ENCODE peak calls at places on chromosomes 5 and 9, in ten cellular contexts. D, Y, I, G, X, T, C, U, V and K are unnamed samples.

GRCh38 chr9:69104830-69105527 is 69.1 kb upstream of the TJP2 start:
- DNase-seq in I (no peak), U (no peak), Y (peak), T (no peak), X (no peak), G (no peak), D (no peak), V (peak), C (peak), K (no peak)

GRCh38 chr5:31604240-31604639 is 34.7 kb upstream of the PDZD2 start:
- DNase-seq in U (no peak), X (no peak), V (no peak), T (no peak), Y (no peak), I (no peak), G (no peak), C (no peak), D (no peak), K (no peak)

GRCh38 chr5:96714951-96715451 is 52.8 kb downstream of the CAST start:
- DNase-seq in I (no peak), D (no peak), Y (peak), V (no peak), G (peak), X (peak), U (peak), T (no peak), C (peak), K (no peak)

GRCh38 chr5:126594077-126594476 is 942 bp downstream of the ALDH7A1 start:
- DNase-seq in V (no peak), X (no peak), Y (peak), D (no peak), U (no peak), G (no peak), T (no peak), C (no peak), I (no peak), K (no peak)

GRCh38 chr5:121008041-121008440 is 543.9 kb downstream of the PRR16 start:
- DNase-seq in G (no peak), Y (no peak), C (no peak), X (no peak), D (no peak), T (no peak), U (no peak), I (no peak), V (no peak), K (no peak)

GRCh38 chr5:65955746-65956145 is 29.4 kb downstream of the ERBIN start:
- DNase-seq in U (no peak), V (no peak), G (no peak), X (no peak), D (no peak), Y (no peak), C (no peak), I (no peak), T (no peak), K (no peak)

GRCh38 chr5:14105717-14106435 is 37.3 kb upstream of the TRIO start:
- DNase-seq in X (no peak), I (peak), G (no peak), V (no peak), T (no peak), U (no peak), D (no peak), C (no peak), Y (peak), K (no peak)

GRCh38 chr5:102927007-102927406 is 171.9 kb downstream of the PAM start:
- DNase-seq in X (no peak), D (no peak), T (no peak), I (no peak), G (no peak), Y (no peak), U (no peak), V (no peak), C (no peak), K (no peak)

GRCh38 chr9:131747352-131747751 is 7.5 kb upstream of the RAPGEF1 start:
- DNase-seq in X (peak), V (peak), D (no peak), I (no peak), C (no peak), G (no peak), Y (peak), T (no peak), U (no peak), K (no peak)
- H3K27ac ChIP-seq in X (no peak), V (no peak), D (no peak), I (no peak), C (no peak), G (no peak), Y (no peak), T (no peak), U (no peak), K (no peak)

GRCh38 chr9:132730054-132731033 is 60.1 kb downstream of the GTF3C4 start:
- DNase-seq in I (no peak), X (no peak), D (no peak), Y (no peak), V (no peak), T (no peak), U (no peak), C (no peak), G (no peak), K (no peak)
- H3K27ac ChIP-seq in I (no peak), X (no peak), D (peak), Y (no peak), V (no peak), T (no peak), U (no peak), C (no peak), G (no peak), K (no peak)

DNA sequence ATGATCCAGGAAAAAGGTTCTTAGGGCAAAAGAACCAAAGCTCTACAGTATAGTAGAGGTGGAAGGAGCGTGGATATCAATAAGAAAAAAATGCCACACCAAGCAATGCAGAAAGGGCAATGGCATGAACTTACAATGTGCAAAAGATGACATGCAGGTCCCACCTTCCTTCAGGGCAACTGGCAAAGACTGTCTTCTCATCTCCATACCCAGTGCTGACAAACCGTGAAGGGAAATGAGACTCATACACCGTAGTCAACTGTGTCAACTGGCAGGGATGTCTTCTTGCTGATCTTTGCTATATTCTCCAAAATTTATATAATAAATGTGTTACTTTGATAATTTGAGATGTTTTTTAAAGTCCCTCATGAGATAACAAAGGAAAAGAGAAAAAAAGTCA is 36.0 kb downstream of the MED27 start:
- DNase-seq in C (no peak), U (no peak), X (no peak), D (no peak), V (no peak), I (no peak), T (no peak), Y (no peak), G (no peak), K (no peak)
- H3K27ac ChIP-seq in C (no peak), U (no peak), X (no peak), D (no peak), V (no peak), I (no peak), T (no peak), Y (peak), G (no peak), K (no peak)

GRCh38 chr5:101084353-101084752 is 181.3 kb upstream of the ST8SIA4 start:
- DNase-seq in D (no peak), G (no peak), T (no peak), C (no peak), X (no peak), I (no peak), U (no peak), V (no peak), Y (no peak), K (no peak)
- H3K27ac ChIP-seq in D (no peak), G (no peak), T (no peak), C (no peak), X (no peak), I (no peak), U (no peak), V (no peak), Y (no peak), K (no peak)

GRCh38 chr5:43281840-43282658 is 31.2 kb downstream of the HMGCS1 start:
- DNase-seq in Y (peak), G (no peak), U (no peak), I (no peak), D (no peak), C (no peak), X (no peak), V (no peak), T (no peak), K (no peak)

GRCh38 chr5:43288269-43288831 is 24.9 kb downstream of the HMGCS1 start:
- DNase-seq in T (no peak), G (no peak), C (no peak), I (no peak), U (no peak), X (no peak), D (no peak), V (no peak), Y (peak), K (no peak)

GRCh38 chr5:43290726-43291125 is 22.5 kb downstream of the HMGCS1 start:
- DNase-seq in U (no peak), T (no peak), G (no peak), V (peak), Y (peak), X (no peak), D (no peak), C (no peak), I (no peak), K (no peak)

GRCh38 chr5:43287493-43287892 is 25.7 kb downstream of the HMGCS1 start:
- DNase-seq in X (no peak), D (no peak), Y (no peak), G (no peak), T (no peak), V (no peak), C (no peak), U (no peak), I (no peak), K (no peak)

GRCh38 chr5:43286623-43287022 is 26.6 kb downstream of the HMGCS1 start:
- DNase-seq in X (no peak), I (no peak), T (no peak), V (no peak), Y (no peak), G (no peak), U (no peak), C (no peak), D (no peak), K (no peak)
- H3K27ac ChIP-seq in X (no peak), I (no peak), T (no peak), V (no peak), Y (no peak), G (no peak), U (no peak), C (no peak), D (no peak), K (no peak)

GRCh38 chr9:125896964-125897363 is 149.8 kb downstream of the PBX3 start:
- DNase-seq in D (no peak), X (no peak), U (no peak), I (no peak), T (no peak), Y (no peak), C (no peak), G (no peak), V (no peak), K (no peak)
- H3K27ac ChIP-seq in D (no peak), X (no peak), U (no peak), I (no peak), T (no peak), Y (no peak), C (no peak), G (no peak), V (no peak), K (no peak)

GRCh38 chr9:23784962-23785361 is 41.1 kb downstream of the ELAVL2 start:
- DNase-seq in U (no peak), C (no peak), V (no peak), G (no peak), T (no peak), Y (no peak), X (no peak), I (no peak), D (no peak), K (no peak)
- H3K27ac ChIP-seq in U (no peak), C (no peak), V (no peak), G (no peak), T (no peak), Y (no peak), X (no peak), I (no peak), D (no peak), K (no peak)

GRCh38 chr5:113271753-113272454 is 162.9 kb downstream of the TSSK1B start:
- DNase-seq in C (no peak), T (no peak), Y (peak), D (no peak), G (no peak), X (no peak), I (no peak), V (no peak), U (no peak), K (no peak)
- H3K27ac ChIP-seq in C (no peak), T (no peak), Y (no peak), D (no peak), G (no peak), X (no peak), I (no peak), V (no peak), U (no peak), K (no peak)

GRCh38 chr9:89484475-89485404 is 13.2 kb downstream of the SEMA4D start:
- DNase-seq in X (no peak), G (no peak), V (no peak), T (no peak), D (no peak), C (peak), I (no peak), U (no peak), Y (no peak), K (no peak)

GRCh38 chr9:89482056-89482784 is 15.7 kb downstream of the SEMA4D start:
- DNase-seq in X (no peak), U (no peak), T (no peak), I (no peak), D (no peak), Y (no peak), G (no peak), V (no peak), C (no peak), K (no peak)

GRCh38 chr9:89481161-89481915 is 16.6 kb downstream of the SEMA4D start:
- DNase-seq in T (no peak), D (no peak), V (no peak), X (peak), I (no peak), U (no peak), G (no peak), Y (no peak), C (no peak), K (no peak)

GRCh38 chr9:89482950-89483349 is 15.0 kb downstream of the SEMA4D start:
- DNase-seq in V (no peak), D (no peak), X (no peak), Y (no peak), I (no peak), G (peak), C (no peak), T (no peak), U (no peak), K (no peak)

GRCh38 chr9:89483592-89484474 is 14.1 kb downstream of the SEMA4D start:
- DNase-seq in Y (no peak), D (no peak), C (peak), V (no peak), G (no peak), I (no peak), U (no peak), T (peak), X (peak), K (peak)
- H3K27ac ChIP-seq in Y (no peak), D (no peak), C (no peak), V (no peak), G (peak), I (no peak), U (no peak), T (no peak), X (peak), K (peak)

DNA sequence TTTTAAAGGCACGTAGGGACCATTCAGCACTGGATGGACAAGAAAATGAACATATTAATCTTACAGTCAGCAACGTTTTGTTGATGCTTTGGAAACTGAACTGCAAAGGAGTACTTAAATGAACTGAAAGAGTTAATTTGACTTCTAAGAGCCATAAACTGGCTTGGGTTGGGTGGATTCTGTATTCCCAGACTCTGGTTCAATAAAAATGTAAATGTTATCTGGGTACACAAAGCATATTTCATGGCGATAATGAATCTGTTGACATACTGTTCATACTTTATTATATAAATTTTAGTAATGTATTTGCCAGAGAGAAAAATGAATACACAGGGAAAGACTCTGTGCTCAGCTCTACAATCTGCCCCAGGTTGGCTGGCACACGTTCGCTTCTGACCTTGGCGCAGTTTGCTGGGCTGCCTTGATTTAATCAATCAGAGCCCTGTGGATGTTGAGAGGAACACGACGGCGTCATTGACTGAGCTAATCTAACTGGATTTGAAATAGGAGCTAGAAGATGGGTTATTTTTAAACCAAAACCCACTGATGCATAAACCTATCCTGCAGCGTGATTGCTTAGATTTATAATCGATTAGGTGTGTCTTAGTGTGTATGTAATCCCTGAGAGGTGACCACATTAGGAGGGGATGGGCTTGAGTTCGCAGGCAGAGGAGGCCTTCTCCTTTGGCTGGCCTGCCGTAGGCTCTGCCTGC is 4.1 kb upstream of the ADCY2 start:
- DNase-seq in G (no peak), V (no peak), C (no peak), D (no peak), X (no peak), T (no peak), Y (no peak), U (no peak), I (no peak), K (no peak)
- H3K27ac ChIP-seq in G (peak), V (no peak), C (no peak), D (no peak), X (no peak), T (no peak), Y (no peak), U (peak), I (no peak), K (no peak)